ENCODE peak calls at places on chromosome 2, in seven cellular contexts. One of them, this sample, is unnamed.

GRCh38 chr2:42949125-42949524 is 156.7 kb upstream of the HAAO start:
- DNase-seq in H1: no peak
- DNase-seq in K562: no peak
- DNase-seq in HepG2: no peak
- DNase-seq in HCT116: no peak
- DNase-seq in WTC11: no peak
- DNase-seq in GM12878: no peak
- DNase-seq in this sample: no peak

GRCh38 chr2:105789745-105790466 is 45.2 kb downstream of the NCK2 start:
- DNase-seq in HepG2: no peak
- DNase-seq in H1: no peak
- DNase-seq in GM12878: peak
- DNase-seq in K562: no peak
- DNase-seq in HCT116: no peak
- DNase-seq in WTC11: no peak
- DNase-seq in this sample: no peak

GRCh38 chr2:64273524-64274398 is 129.5 kb upstream of the PELI1 start:
- DNase-seq in H1: no peak
- DNase-seq in HepG2: peak
- DNase-seq in GM12878: no peak
- DNase-seq in WTC11: no peak
- DNase-seq in HCT116: no peak
- DNase-seq in K562: no peak
- DNase-seq in this sample: no peak

GRCh38 chr2:91442246-91442905 is 2750.9 kb downstream of the RPIA start:
- DNase-seq in HCT116: no peak
- DNase-seq in K562: peak
- DNase-seq in H1: peak
- DNase-seq in WTC11: no peak
- DNase-seq in HepG2: no peak
- DNase-seq in GM12878: no peak
- DNase-seq in this sample: peak

GRCh38 chr2:190467575-190468083 is 59.5 kb downstream of the MFSD6 start:
- DNase-seq in GM12878: no peak
- DNase-seq in HCT116: no peak
- DNase-seq in WTC11: no peak
- DNase-seq in K562: no peak
- DNase-seq in H1: no peak
- DNase-seq in HepG2: no peak
- DNase-seq in this sample: no peak

GRCh38 chr2:233853883-233854240 is 473 bp downstream of the HJURP start:
- DNase-seq in H1: no peak
- DNase-seq in WTC11: no peak
- DNase-seq in HCT116: no peak
- DNase-seq in K562: no peak
- DNase-seq in GM12878: no peak
- DNase-seq in HepG2: no peak
- DNase-seq in this sample: no peak

GRCh38 chr2:111194835-111195621 is 74.3 kb downstream of the BCL2L11 start:
- DNase-seq in WTC11: no peak
- DNase-seq in GM12878: peak
- DNase-seq in K562: peak
- DNase-seq in HepG2: peak
- DNase-seq in HCT116: no peak
- DNase-seq in H1: peak
- DNase-seq in this sample: no peak

GRCh38 chr2:71988170-71988569 is 159.5 kb downstream of the CYP26B1 start:
- DNase-seq in H1: no peak
- DNase-seq in K562: no peak
- DNase-seq in WTC11: no peak
- DNase-seq in HepG2: no peak
- DNase-seq in GM12878: no peak
- DNase-seq in HCT116: no peak
- DNase-seq in this sample: no peak

GRCh38 chr2:230714122-230714453 is 1.4 kb downstream of the CAB39 start:
- DNase-seq in K562: no peak
- DNase-seq in HCT116: no peak
- DNase-seq in H1: no peak
- DNase-seq in WTC11: no peak
- DNase-seq in GM12878: no peak
- DNase-seq in HepG2: peak
- DNase-seq in this sample: no peak

GRCh38 chr2:205685314-205686230 is 3.3 kb downstream of the NRP2 start:
- DNase-seq in WTC11: peak
- DNase-seq in K562: no peak
- DNase-seq in GM12878: no peak
- DNase-seq in HepG2: no peak
- DNase-seq in H1: peak
- DNase-seq in HCT116: no peak
- DNase-seq in this sample: no peak

GRCh38 chr2:205683991-205684390 is 1.7 kb downstream of the NRP2 start:
- DNase-seq in GM12878: no peak
- DNase-seq in HepG2: no peak
- DNase-seq in K562: no peak
- DNase-seq in WTC11: no peak
- DNase-seq in H1: peak
- DNase-seq in HCT116: no peak
- DNase-seq in this sample: no peak

GRCh38 chr2:205686231-205687017 is 4.1 kb downstream of the NRP2 start:
- DNase-seq in H1: peak
- DNase-seq in HCT116: no peak
- DNase-seq in GM12878: no peak
- DNase-seq in HepG2: no peak
- DNase-seq in K562: no peak
- DNase-seq in WTC11: no peak
- DNase-seq in this sample: no peak

GRCh38 chr2:205683179-205683978 is 1.1 kb downstream of the NRP2 start:
- DNase-seq in WTC11: no peak
- DNase-seq in HepG2: no peak
- DNase-seq in GM12878: no peak
- DNase-seq in H1: peak
- DNase-seq in HCT116: no peak
- DNase-seq in K562: no peak
- DNase-seq in this sample: no peak

DNA sequence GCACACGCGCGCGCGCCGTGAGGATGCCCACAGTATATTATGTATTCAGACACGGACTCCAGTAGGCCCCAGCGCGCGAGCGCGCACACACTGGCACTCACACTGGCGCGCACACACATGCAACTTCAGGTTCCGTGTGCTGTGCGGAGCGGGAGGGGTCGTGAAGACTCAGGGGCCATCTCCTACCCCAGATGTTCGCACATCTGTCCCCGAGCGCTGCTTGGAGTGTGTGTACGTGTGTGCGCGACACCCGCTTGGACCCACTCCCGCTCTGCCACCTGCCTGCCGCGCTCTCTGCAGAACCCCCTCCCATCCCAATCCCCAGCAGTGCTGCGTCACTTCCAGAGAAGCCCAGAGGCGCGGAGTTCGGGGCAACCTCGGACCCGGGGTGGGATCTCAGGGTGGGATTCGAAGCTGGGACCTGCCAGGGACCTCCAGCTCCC is 2.6 kb downstream of the NRP2 start:
- DNase-seq in K562: no peak
- DNase-seq in H1: no peak
- DNase-seq in GM12878: no peak
- DNase-seq in HCT116: no peak
- DNase-seq in HepG2: no peak
- DNase-seq in WTC11: no peak
- DNase-seq in this sample: no peak
- TF ChIP-seq SP1 in K562: no peak
- TF ChIP-seq SP1 in H1: no peak
- TF ChIP-seq SP1 in GM12878: no peak
- TF ChIP-seq SP1 in HCT116: no peak
- TF ChIP-seq SP1 in HepG2: no peak
- TF ChIP-seq SP1 in WTC11: no peak
- TF ChIP-seq SP1 in this sample: no peak

GRCh38 chr2:102798181-102798580 is 36.4 kb downstream of the TMEM182 start:
- DNase-seq in HCT116: no peak
- DNase-seq in WTC11: no peak
- DNase-seq in HepG2: no peak
- DNase-seq in GM12878: no peak
- DNase-seq in K562: no peak
- DNase-seq in H1: no peak
- DNase-seq in this sample: no peak

GRCh38 chr2:102792538-102793208 is 30.8 kb downstream of the TMEM182 start:
- DNase-seq in H1: no peak
- DNase-seq in HepG2: no peak
- DNase-seq in GM12878: no peak
- DNase-seq in HCT116: no peak
- DNase-seq in WTC11: no peak
- DNase-seq in K562: no peak
- DNase-seq in this sample: no peak

GRCh38 chr2:102797486-102797885 is 35.7 kb downstream of the TMEM182 start:
- DNase-seq in GM12878: no peak
- DNase-seq in H1: no peak
- DNase-seq in HepG2: peak
- DNase-seq in HCT116: no peak
- DNase-seq in K562: no peak
- DNase-seq in WTC11: no peak
- DNase-seq in this sample: no peak

GRCh38 chr2:102796337-102796736 is 34.5 kb downstream of the TMEM182 start:
- DNase-seq in HepG2: peak
- DNase-seq in H1: no peak
- DNase-seq in GM12878: no peak
- DNase-seq in K562: no peak
- DNase-seq in WTC11: no peak
- DNase-seq in HCT116: no peak
- DNase-seq in this sample: no peak

GRCh38 chr2:102795641-102796040 is 33.8 kb downstream of the TMEM182 start:
- DNase-seq in WTC11: no peak
- DNase-seq in GM12878: no peak
- DNase-seq in K562: no peak
- DNase-seq in HCT116: no peak
- DNase-seq in HepG2: no peak
- DNase-seq in H1: no peak
- DNase-seq in this sample: no peak
- TF ChIP-seq SP1 in WTC11: no peak
- TF ChIP-seq SP1 in GM12878: no peak
- TF ChIP-seq SP1 in K562: no peak
- TF ChIP-seq SP1 in HCT116: no peak
- TF ChIP-seq SP1 in HepG2: no peak
- TF ChIP-seq SP1 in H1: no peak
- TF ChIP-seq SP1 in this sample: no peak

GRCh38 chr2:45690223-45690622 is 38.7 kb downstream of the PRKCE start:
- DNase-seq in H1: no peak
- DNase-seq in WTC11: no peak
- DNase-seq in HepG2: no peak
- DNase-seq in HCT116: no peak
- DNase-seq in GM12878: no peak
- DNase-seq in K562: no peak
- DNase-seq in this sample: no peak
- TF ChIP-seq SP1 in H1: no peak
- TF ChIP-seq SP1 in WTC11: no peak
- TF ChIP-seq SP1 in HepG2: no peak
- TF ChIP-seq SP1 in HCT116: no peak
- TF ChIP-seq SP1 in GM12878: no peak
- TF ChIP-seq SP1 in K562: no peak
- TF ChIP-seq SP1 in this sample: no peak

DNA sequence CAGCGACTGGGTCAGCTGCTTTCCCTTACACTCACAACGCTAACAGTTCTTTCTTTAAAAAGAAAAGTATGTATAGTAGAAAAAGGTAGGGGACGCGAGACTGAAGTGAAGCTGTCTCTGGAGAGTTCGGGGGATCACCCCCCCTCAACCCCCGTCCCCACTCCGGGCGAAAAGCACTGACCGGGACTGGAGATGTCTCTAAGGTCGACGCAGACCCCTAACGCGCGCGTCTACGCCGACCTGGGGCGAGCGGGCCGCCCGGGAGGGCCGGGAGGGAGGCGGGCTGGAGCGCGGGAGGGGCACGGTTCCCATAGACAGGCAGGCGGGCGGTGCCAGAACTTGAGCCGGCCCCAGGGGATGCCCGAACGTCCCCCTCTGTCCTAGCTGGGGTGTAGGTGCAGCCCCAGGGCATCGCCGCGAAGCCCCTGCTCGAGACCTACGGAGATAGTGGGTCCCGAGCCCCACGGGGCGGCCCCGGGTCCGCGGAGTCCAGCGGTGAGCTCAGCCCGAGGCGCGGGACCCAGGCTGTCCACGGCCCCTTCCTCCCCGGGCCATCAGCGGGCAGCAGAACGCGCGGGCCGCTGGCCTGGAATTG is 82.2 kb downstream of the CHRNA1 start:
- DNase-seq in H1: peak
- DNase-seq in WTC11: peak
- DNase-seq in GM12878: no peak
- DNase-seq in HCT116: no peak
- DNase-seq in HepG2: no peak
- DNase-seq in K562: no peak
- DNase-seq in this sample: peak
- TF ChIP-seq SP1 in H1: no peak
- TF ChIP-seq SP1 in WTC11: no peak
- TF ChIP-seq SP1 in GM12878: no peak
- TF ChIP-seq SP1 in HCT116: no peak
- TF ChIP-seq SP1 in HepG2: no peak
- TF ChIP-seq SP1 in K562: no peak
- TF ChIP-seq SP1 in this sample: no peak

GRCh38 chr2:11420190-11420589 is 45.8 kb downstream of the E2F6 start:
- DNase-seq in WTC11: no peak
- DNase-seq in GM12878: no peak
- DNase-seq in HCT116: no peak
- DNase-seq in H1: no peak
- DNase-seq in HepG2: no peak
- DNase-seq in K562: no peak
- DNase-seq in this sample: no peak

GRCh38 chr2:11421863-11422490 is 44.0 kb downstream of the E2F6 start:
- DNase-seq in K562: no peak
- DNase-seq in HepG2: peak
- DNase-seq in HCT116: no peak
- DNase-seq in GM12878: no peak
- DNase-seq in WTC11: no peak
- DNase-seq in H1: no peak
- DNase-seq in this sample: no peak

GRCh38 chr2:11422491-11422865 is 43.5 kb downstream of the E2F6 start:
- DNase-seq in GM12878: no peak
- DNase-seq in HepG2: no peak
- DNase-seq in HCT116: no peak
- DNase-seq in WTC11: no peak
- DNase-seq in H1: no peak
- DNase-seq in K562: no peak
- DNase-seq in this sample: no peak

GRCh38 chr2:11420671-11421070 is 45.3 kb downstream of the E2F6 start:
- DNase-seq in K562: no peak
- DNase-seq in GM12878: no peak
- DNase-seq in H1: no peak
- DNase-seq in HCT116: no peak
- DNase-seq in WTC11: no peak
- DNase-seq in HepG2: no peak
- DNase-seq in this sample: no peak

GRCh38 chr2:11422901-11423435 is 43.0 kb downstream of the E2F6 start:
- DNase-seq in WTC11: no peak
- DNase-seq in K562: no peak
- DNase-seq in HepG2: peak
- DNase-seq in GM12878: no peak
- DNase-seq in H1: no peak
- DNase-seq in HCT116: no peak
- DNase-seq in this sample: no peak
- TF ChIP-seq SP1 in WTC11: no peak
- TF ChIP-seq SP1 in K562: no peak
- TF ChIP-seq SP1 in HepG2: no peak
- TF ChIP-seq SP1 in GM12878: no peak
- TF ChIP-seq SP1 in H1: no peak
- TF ChIP-seq SP1 in HCT116: no peak
- TF ChIP-seq SP1 in this sample: no peak

This sample was measured in HEK293T.